ENCODE peak calls at places on chromosomes 12 and 14, in seven cellular contexts. One of them, this sample, is unnamed.

GRCh38 chr14:36293824-36294223 is 26.6 kb downstream of the MBIP start:
- DNase-seq in endothelial cell: no peak
- DNase-seq in right lobe of liver: no peak
- DNase-seq in CD4-positive, alpha-beta T cell: no peak
- DNase-seq in dorsolateral prefrontal cortex: no peak
- DNase-seq in neural crest cell: no peak
- DNase-seq in CD8-positive, alpha-beta T cell: no peak
- DNase-seq in this sample: no peak

GRCh38 chr12:104494137-104494815 is 37.5 kb downstream of the CHST11 start:
- DNase-seq in right lobe of liver: no peak
- DNase-seq in neural crest cell: no peak
- DNase-seq in CD4-positive, alpha-beta T cell: peak; percentile 59
- DNase-seq in dorsolateral prefrontal cortex: no peak
- DNase-seq in endothelial cell: no peak
- DNase-seq in CD8-positive, alpha-beta T cell: peak; percentile 59
- DNase-seq in this sample: no peak

GRCh38 chr12:4137015-4137414 is 136.5 kb upstream of the CCND2 start:
- DNase-seq in CD4-positive, alpha-beta T cell: no peak
- DNase-seq in CD8-positive, alpha-beta T cell: no peak
- DNase-seq in dorsolateral prefrontal cortex: no peak
- DNase-seq in neural crest cell: no peak
- DNase-seq in right lobe of liver: peak; percentile 22
- DNase-seq in endothelial cell: no peak
- DNase-seq in this sample: no peak

GRCh38 chr12:2396448-2396871 is 343.7 kb downstream of the CACNA1C start:
- DNase-seq in endothelial cell: no peak
- DNase-seq in CD8-positive, alpha-beta T cell: no peak
- DNase-seq in right lobe of liver: no peak
- DNase-seq in neural crest cell: no peak
- DNase-seq in CD4-positive, alpha-beta T cell: no peak
- DNase-seq in dorsolateral prefrontal cortex: no peak
- DNase-seq in this sample: no peak

GRCh38 chr12:121795029-121795977 is 1.8 kb upstream of the RHOF start:
- DNase-seq in right lobe of liver: peak; percentile 92
- DNase-seq in CD8-positive, alpha-beta T cell: peak; percentile 89
- DNase-seq in CD4-positive, alpha-beta T cell: peak; percentile 82
- DNase-seq in dorsolateral prefrontal cortex: peak; percentile 88
- DNase-seq in neural crest cell: peak; percentile 91
- DNase-seq in endothelial cell: peak; percentile 87
- DNase-seq in this sample: peak; percentile 73

GRCh38 chr12:89949457-89950195 is 241.0 kb upstream of the ATP2B1 start:
- DNase-seq in right lobe of liver: no peak
- DNase-seq in CD4-positive, alpha-beta T cell: no peak
- DNase-seq in CD8-positive, alpha-beta T cell: peak; percentile 54
- DNase-seq in dorsolateral prefrontal cortex: no peak
- DNase-seq in neural crest cell: no peak
- DNase-seq in endothelial cell: peak; percentile 31
- DNase-seq in this sample: no peak

GRCh38 chr14:106185837-106186233 is 659.5 kb downstream of the TMEM121 start:
- DNase-seq in dorsolateral prefrontal cortex: no peak
- DNase-seq in right lobe of liver: no peak
- DNase-seq in neural crest cell: no peak
- DNase-seq in endothelial cell: no peak
- DNase-seq in CD8-positive, alpha-beta T cell: peak; percentile 72
- DNase-seq in CD4-positive, alpha-beta T cell: peak; percentile 67
- DNase-seq in this sample: no peak

GRCh38 chr14:87869619-87870583 is 123.1 kb downstream of the GALC start:
- DNase-seq in right lobe of liver: no peak
- DNase-seq in endothelial cell: no peak
- DNase-seq in dorsolateral prefrontal cortex: no peak
- DNase-seq in neural crest cell: no peak
- DNase-seq in CD4-positive, alpha-beta T cell: no peak
- DNase-seq in CD8-positive, alpha-beta T cell: no peak
- DNase-seq in this sample: no peak

GRCh38 chr12:59372971-59373370 is 222.9 kb upstream of the SLC16A7 start:
- DNase-seq in dorsolateral prefrontal cortex: no peak
- DNase-seq in endothelial cell: peak; percentile 30
- DNase-seq in right lobe of liver: no peak
- DNase-seq in CD8-positive, alpha-beta T cell: no peak
- DNase-seq in neural crest cell: no peak
- DNase-seq in CD4-positive, alpha-beta T cell: no peak
- DNase-seq in this sample: no peak

GRCh38 chr14:104048758-104049496 is 36.6 kb upstream of the ASPG start:
- DNase-seq in right lobe of liver: no peak
- DNase-seq in CD8-positive, alpha-beta T cell: no peak
- DNase-seq in CD4-positive, alpha-beta T cell: no peak
- DNase-seq in dorsolateral prefrontal cortex: no peak
- DNase-seq in endothelial cell: peak; percentile 26
- DNase-seq in neural crest cell: no peak
- DNase-seq in this sample: no peak

GRCh38 chr14:92659765-92660561 is 88.5 kb downstream of the LGMN start:
- DNase-seq in right lobe of liver: peak; percentile 69
- DNase-seq in CD4-positive, alpha-beta T cell: no peak
- DNase-seq in neural crest cell: no peak
- DNase-seq in dorsolateral prefrontal cortex: no peak
- DNase-seq in endothelial cell: no peak
- DNase-seq in CD8-positive, alpha-beta T cell: no peak
- DNase-seq in this sample: no peak

DNA sequence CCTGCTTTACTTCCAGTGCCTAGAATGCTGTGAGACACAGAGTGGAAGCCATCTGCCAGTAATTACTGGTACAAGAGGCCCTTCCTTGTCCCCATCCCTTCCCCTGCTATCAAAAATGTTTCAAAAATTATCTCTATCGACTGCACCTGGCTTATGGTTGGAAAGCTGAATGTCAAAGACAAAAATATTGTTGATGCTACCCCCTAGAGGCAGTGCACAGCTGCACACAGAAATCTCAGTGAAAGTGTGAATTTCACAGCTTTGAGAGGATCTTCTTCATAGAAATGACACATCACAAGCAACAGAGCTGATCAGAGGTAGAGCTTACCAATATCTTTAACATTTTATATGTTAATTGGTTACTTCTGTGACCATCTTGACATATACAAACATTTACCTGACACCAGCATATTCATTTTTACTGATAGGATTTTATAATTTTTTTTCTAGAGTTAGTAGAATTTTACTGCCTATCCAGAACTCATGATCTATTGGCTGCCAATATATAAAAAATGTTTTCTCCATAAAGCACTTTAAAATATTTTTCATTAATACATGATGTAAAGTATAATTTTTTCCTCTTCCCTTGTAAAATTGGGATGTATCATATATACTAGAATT is 138.0 kb downstream of the AACS start:
- DNase-seq in right lobe of liver: no peak
- DNase-seq in CD8-positive, alpha-beta T cell: no peak
- DNase-seq in endothelial cell: no peak
- DNase-seq in dorsolateral prefrontal cortex: no peak
- DNase-seq in CD4-positive, alpha-beta T cell: no peak
- DNase-seq in neural crest cell: no peak
- DNase-seq in this sample: no peak
- TF ChIP-seq CTCF in right lobe of liver: peak; percentile 64
- TF ChIP-seq CTCF in CD8-positive, alpha-beta T cell: no peak
- TF ChIP-seq CTCF in endothelial cell: peak; percentile 62
- TF ChIP-seq CTCF in dorsolateral prefrontal cortex: peak; percentile 42
- TF ChIP-seq CTCF in CD4-positive, alpha-beta T cell: no peak
- TF ChIP-seq CTCF in neural crest cell: peak; percentile 69
- TF ChIP-seq CTCF in this sample: peak; percentile 72

GRCh38 chr14:56294125-56294524 is 175.9 kb downstream of the PELI2 start:
- DNase-seq in endothelial cell: no peak
- DNase-seq in neural crest cell: no peak
- DNase-seq in dorsolateral prefrontal cortex: no peak
- DNase-seq in CD8-positive, alpha-beta T cell: no peak
- DNase-seq in right lobe of liver: no peak
- DNase-seq in CD4-positive, alpha-beta T cell: no peak
- DNase-seq in this sample: no peak
- TF ChIP-seq CTCF in endothelial cell: no peak
- TF ChIP-seq CTCF in neural crest cell: peak; percentile 16
- TF ChIP-seq CTCF in dorsolateral prefrontal cortex: no peak
- TF ChIP-seq CTCF in CD8-positive, alpha-beta T cell: no peak
- TF ChIP-seq CTCF in right lobe of liver: no peak
- TF ChIP-seq CTCF in CD4-positive, alpha-beta T cell: no peak
- TF ChIP-seq CTCF in this sample: no peak

DNA sequence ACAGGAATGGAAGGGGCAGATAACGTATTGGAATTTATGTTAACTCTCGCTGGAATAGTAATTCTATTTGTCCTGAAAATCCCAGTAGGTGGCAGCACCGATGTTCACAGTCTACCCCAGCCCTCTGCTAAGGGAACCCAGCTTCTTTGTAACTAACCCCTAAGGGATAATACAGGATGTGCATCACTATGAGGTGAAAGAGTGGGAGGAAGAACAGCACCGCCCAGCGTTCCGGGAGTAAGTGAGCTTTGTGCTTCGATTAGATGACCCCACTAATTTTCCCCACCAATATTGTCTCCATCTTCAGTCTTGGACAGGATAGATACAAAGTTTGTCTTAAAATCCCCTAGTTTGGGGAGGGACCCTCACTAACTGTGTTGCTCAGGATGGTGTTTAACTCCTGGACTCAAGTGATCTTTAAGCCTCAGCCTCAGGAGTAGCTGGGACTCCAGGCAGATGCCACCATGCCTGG is 2.7 kb downstream of the SLC2A3 start:
- DNase-seq in CD4-positive, alpha-beta T cell: peak; percentile 64
- DNase-seq in dorsolateral prefrontal cortex: peak; percentile 55
- DNase-seq in right lobe of liver: peak; percentile 67
- DNase-seq in neural crest cell: peak; percentile 61
- DNase-seq in endothelial cell: peak; percentile 70
- DNase-seq in CD8-positive, alpha-beta T cell: peak; percentile 71
- DNase-seq in this sample: peak; percentile 54
- TF ChIP-seq CTCF in CD4-positive, alpha-beta T cell: peak; percentile 87
- TF ChIP-seq CTCF in dorsolateral prefrontal cortex: peak; percentile 75
- TF ChIP-seq CTCF in right lobe of liver: peak; percentile 60
- TF ChIP-seq CTCF in neural crest cell: peak; percentile 86
- TF ChIP-seq CTCF in endothelial cell: peak; percentile 62
- TF ChIP-seq CTCF in CD8-positive, alpha-beta T cell: peak; percentile 74
- TF ChIP-seq CTCF in this sample: peak; percentile 73

GRCh38 chr12:124391340-124392261 is 96.7 kb downstream of the RFLNA start:
- DNase-seq in CD8-positive, alpha-beta T cell: peak; percentile 55
- DNase-seq in right lobe of liver: peak; percentile 69
- DNase-seq in CD4-positive, alpha-beta T cell: peak; percentile 53
- DNase-seq in neural crest cell: no peak
- DNase-seq in endothelial cell: no peak
- DNase-seq in dorsolateral prefrontal cortex: no peak
- DNase-seq in this sample: no peak

GRCh38 chr12:124388679-124389536 is 94.0 kb downstream of the RFLNA start:
- DNase-seq in dorsolateral prefrontal cortex: peak; percentile 90
- DNase-seq in endothelial cell: peak; percentile 61
- DNase-seq in right lobe of liver: peak; percentile 93
- DNase-seq in CD8-positive, alpha-beta T cell: peak; percentile 79
- DNase-seq in CD4-positive, alpha-beta T cell: peak; percentile 68
- DNase-seq in neural crest cell: peak; percentile 48
- DNase-seq in this sample: no peak

GRCh38 chr12:124390442-124391116 is 95.7 kb downstream of the RFLNA start:
- DNase-seq in CD4-positive, alpha-beta T cell: no peak
- DNase-seq in CD8-positive, alpha-beta T cell: no peak
- DNase-seq in dorsolateral prefrontal cortex: no peak
- DNase-seq in right lobe of liver: no peak
- DNase-seq in neural crest cell: no peak
- DNase-seq in endothelial cell: no peak
- DNase-seq in this sample: no peak

GRCh38 chr12:124388038-124388676 is 93.3 kb downstream of the RFLNA start:
- DNase-seq in neural crest cell: no peak
- DNase-seq in endothelial cell: no peak
- DNase-seq in dorsolateral prefrontal cortex: no peak
- DNase-seq in CD8-positive, alpha-beta T cell: no peak
- DNase-seq in CD4-positive, alpha-beta T cell: no peak
- DNase-seq in right lobe of liver: no peak
- DNase-seq in this sample: no peak

DNA sequence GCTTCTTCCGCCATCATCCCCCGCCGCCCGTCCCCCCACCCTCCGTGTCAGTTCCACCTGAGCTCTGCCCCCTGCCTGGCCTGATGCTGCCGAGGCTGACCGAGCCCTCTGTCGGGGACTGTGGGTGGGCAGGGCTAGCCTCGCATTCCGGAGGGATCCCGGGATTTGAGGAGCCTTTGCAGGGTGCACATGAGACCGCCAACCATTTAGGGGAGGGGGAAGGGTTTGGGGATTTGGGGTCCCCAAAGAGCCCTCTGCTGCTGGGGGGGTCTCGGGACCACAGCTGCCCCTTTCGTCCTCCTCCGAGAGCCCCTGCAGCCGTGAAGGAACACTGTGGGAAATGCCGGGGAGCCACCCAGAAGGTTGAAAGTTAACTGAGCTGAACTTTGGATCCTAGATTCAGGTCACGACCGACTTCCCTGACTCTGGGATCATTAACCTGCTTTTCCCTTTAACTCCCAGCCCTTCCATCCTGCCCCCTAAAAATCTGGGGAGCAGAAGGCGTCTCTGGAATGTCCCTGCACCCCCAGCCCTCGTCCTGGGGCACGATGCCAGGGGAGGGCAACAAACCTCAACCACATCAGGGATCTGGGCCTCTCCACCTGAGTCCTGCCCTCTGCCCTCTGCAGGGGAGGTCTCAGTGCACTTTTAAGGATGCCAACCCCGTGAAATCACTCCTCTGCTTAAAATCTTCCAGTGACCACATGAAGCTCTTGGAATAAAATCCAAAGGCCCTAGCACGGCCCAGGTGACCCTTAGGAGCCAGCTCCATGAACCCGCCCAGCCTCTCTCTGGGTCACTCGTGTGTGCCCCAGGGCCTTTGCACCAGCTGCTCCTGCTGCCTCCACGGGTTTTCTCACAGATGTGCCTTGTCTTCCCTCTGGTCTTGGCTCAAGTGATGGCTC is 94.9 kb downstream of the RFLNA start:
- DNase-seq in endothelial cell: no peak
- DNase-seq in CD8-positive, alpha-beta T cell: no peak
- DNase-seq in dorsolateral prefrontal cortex: no peak
- DNase-seq in right lobe of liver: peak; percentile 68
- DNase-seq in CD4-positive, alpha-beta T cell: no peak
- DNase-seq in neural crest cell: no peak
- DNase-seq in this sample: no peak
- TF ChIP-seq CTCF in endothelial cell: no peak
- TF ChIP-seq CTCF in CD8-positive, alpha-beta T cell: no peak
- TF ChIP-seq CTCF in dorsolateral prefrontal cortex: no peak
- TF ChIP-seq CTCF in right lobe of liver: no peak
- TF ChIP-seq CTCF in CD4-positive, alpha-beta T cell: no peak
- TF ChIP-seq CTCF in neural crest cell: no peak
- TF ChIP-seq CTCF in this sample: no peak

DNA sequence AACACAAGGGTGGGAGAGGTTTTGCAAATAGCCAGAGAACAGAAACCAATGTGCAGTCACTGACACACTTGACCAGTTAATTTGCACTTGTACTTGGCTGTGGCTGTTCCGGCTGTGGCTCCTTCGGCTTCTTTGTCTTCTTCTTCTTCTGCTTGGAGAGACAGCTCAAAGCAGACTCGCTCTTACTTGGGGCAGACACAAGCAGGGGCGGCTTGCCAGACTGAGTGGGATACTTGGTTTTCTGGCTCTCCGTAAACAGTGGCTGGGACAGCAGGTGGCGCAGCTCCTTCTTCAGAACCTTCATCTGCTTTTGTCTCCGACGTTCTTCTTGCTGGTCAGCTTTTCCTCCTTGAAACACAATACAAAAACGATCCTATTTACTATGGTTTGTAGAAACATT is 25.0 kb downstream of the OTUB2 start:
- DNase-seq in dorsolateral prefrontal cortex: peak; percentile 75
- DNase-seq in neural crest cell: no peak
- DNase-seq in CD8-positive, alpha-beta T cell: no peak
- DNase-seq in CD4-positive, alpha-beta T cell: no peak
- DNase-seq in endothelial cell: peak; percentile 30
- DNase-seq in right lobe of liver: peak; percentile 35
- DNase-seq in this sample: no peak
- TF ChIP-seq CTCF in dorsolateral prefrontal cortex: peak; percentile 68
- TF ChIP-seq CTCF in neural crest cell: peak; percentile 52
- TF ChIP-seq CTCF in CD8-positive, alpha-beta T cell: no peak
- TF ChIP-seq CTCF in CD4-positive, alpha-beta T cell: no peak
- TF ChIP-seq CTCF in endothelial cell: no peak
- TF ChIP-seq CTCF in right lobe of liver: peak; percentile 30
- TF ChIP-seq CTCF in this sample: peak; percentile 52

This sample was measured in D721Med.